ENCODE peak calls at places on chromosomes 7 and 10, in five cellular contexts. G, Z, U, W and L are unnamed samples.

GRCh38 chr10:15439381-15439837 is 68.3 kb upstream of the FAM171A1 start:
- DNase-seq in G (no peak), Z (no peak), U (peak; percentile 62), W (peak; percentile 55), L (no peak)

GRCh38 chr7:83976302-83976701 is 218.3 kb downstream of the SEMA3A start:
- DNase-seq in G (peak; percentile 74), Z (no peak), U (no peak), W (no peak), L (no peak)

GRCh38 chr10:109665321-109665720 is 258.0 kb downstream of the XPNPEP1 start:
- DNase-seq in G (no peak), Z (no peak), U (no peak), W (no peak), L (no peak)

GRCh38 chr10:91190876-91191580 is 29.4 kb upstream of the PCGF5 start:
- DNase-seq in G (peak; percentile 37), Z (no peak), U (no peak), W (no peak), L (no peak)

GRCh38 chr7:75758491-75758890 is 13.5 kb downstream of the CCL26 start:
- DNase-seq in G (no peak), Z (no peak), U (no peak), W (no peak), L (no peak)

GRCh38 chr7:105677395-105677701 is 96.1 kb upstream of the EFCAB10 start:
- DNase-seq in G (no peak), Z (peak; percentile 33), U (no peak), W (no peak), L (no peak)

GRCh38 chr7:112395893-112396292 is 54.4 kb upstream of the IFRD1 start:
- DNase-seq in G (no peak), Z (no peak), U (no peak), W (no peak), L (no peak)

GRCh38 chr10:12228851-12229250 is 32.9 kb downstream of the CDC123 start:
- DNase-seq in G (no peak), Z (no peak), U (no peak), W (no peak), L (no peak)

GRCh38 chr10:133391761-133392518 is 2.0 kb upstream of the MTG1 start:
- DNase-seq in G (no peak), Z (no peak), U (no peak), W (no peak), L (peak; percentile 34)

GRCh38 chr10:36349445-36350063 is 707.5 kb upstream of the FZD8 start:
- DNase-seq in G (no peak), Z (no peak), U (no peak), W (no peak), L (no peak)

GRCh38 chr10:113221756-113222168 is 271.7 kb downstream of the TCF7L2 start:
- DNase-seq in G (peak; percentile 22), Z (no peak), U (no peak), W (no peak), L (no peak)

GRCh38 chr10:77285529-77286182 is 352.0 kb downstream of the KCNMA1 start:
- DNase-seq in G (no peak), Z (no peak), U (no peak), W (no peak), L (no peak)

GRCh38 chr10:52883996-52884871 is 111.7 kb upstream of the MBL2 start:
- DNase-seq in G (peak; percentile 100), Z (peak; percentile 37), U (no peak), W (no peak), L (peak; percentile 88)

GRCh38 chr7:155861480-155861868 is 49.2 kb upstream of the SHH start:
- DNase-seq in G (peak; percentile 29), Z (peak; percentile 16), U (no peak), W (no peak), L (no peak)

GRCh38 chr10:52682766-52683165 is 89.8 kb downstream of the MBL2 start:
- DNase-seq in G (peak; percentile 100), Z (peak; percentile 31), U (no peak), W (no peak), L (no peak)

GRCh38 chr10:101071266-101071884 is 9.6 kb downstream of the KAZALD1 start:
- DNase-seq in G (no peak), Z (no peak), U (no peak), W (no peak), L (no peak)

GRCh38 chr10:43170491-43170890 is 32.2 kb downstream of the CSGALNACT2 start:
- DNase-seq in G (peak; percentile 52), Z (no peak), U (no peak), W (no peak), L (no peak)

GRCh38 chr10:84194424-84195043 is at the start of gene CDHR1:
- DNase-seq in G (no peak), Z (peak; percentile 79), U (no peak), W (peak; percentile 37), L (peak; percentile 59)

GRCh38 chr10:114726820-114727271 is 68.8 kb upstream of the ABLIM1 start:
- DNase-seq in G (no peak), Z (no peak), U (no peak), W (no peak), L (no peak)

GRCh38 chr7:72235351-72235750 is 176.8 kb downstream of the CALN1 start:
- DNase-seq in G (no peak), Z (no peak), U (no peak), W (no peak), L (no peak)

GRCh38 chr7:65980478-65981250 is 1.3 kb downstream of the GUSB start:
- DNase-seq in G (peak; percentile 15), Z (peak; percentile 50), U (no peak), W (peak; percentile 83), L (peak; percentile 55)

GRCh38 chr7:99627513-99627912 is 10.8 kb downstream of the ZSCAN25 start:
- DNase-seq in G (no peak), Z (no peak), U (no peak), W (no peak), L (no peak)

GRCh38 chr7:99628471-99629465 is 12.0 kb downstream of the ZSCAN25 start:
- DNase-seq in G (no peak), Z (no peak), U (no peak), W (no peak), L (no peak)

GRCh38 chr7:99625321-99625720 is 8.6 kb downstream of the ZSCAN25 start:
- DNase-seq in G (no peak), Z (no peak), U (no peak), W (no peak), L (no peak)

GRCh38 chr7:99625961-99626360 is 9.2 kb downstream of the ZSCAN25 start:
- DNase-seq in G (no peak), Z (no peak), U (no peak), W (no peak), L (no peak)

GRCh38 chr7:99626661-99627060 is 9.9 kb downstream of the ZSCAN25 start:
- DNase-seq in G (no peak), Z (no peak), U (no peak), W (no peak), L (no peak)
- H3K36me3 ChIP-seq in G (peaks cover 47% of the 10 kb centered on the region), Z (peaks cover 24% of the 10 kb centered on the region), U (no peaks in the 10 kb centered on the region), W (peaks cover 10% of the 10 kb centered on the region), L (peaks cover 89% of the 10 kb centered on the region)

GRCh38 chr7:6375346-6376101 is 72.2 kb downstream of the DAGLB start:
- DNase-seq in G (peak; percentile 25), Z (no peak), U (no peak), W (no peak), L (no peak)
- H3K36me3 ChIP-seq in G (peaks cover 4% of the 10 kb centered on the region), Z (no peaks in the 10 kb centered on the region), U (no peaks in the 10 kb centered on the region), W (no peaks in the 10 kb centered on the region), L (peaks cover 37% of the 10 kb centered on the region)

DNA sequence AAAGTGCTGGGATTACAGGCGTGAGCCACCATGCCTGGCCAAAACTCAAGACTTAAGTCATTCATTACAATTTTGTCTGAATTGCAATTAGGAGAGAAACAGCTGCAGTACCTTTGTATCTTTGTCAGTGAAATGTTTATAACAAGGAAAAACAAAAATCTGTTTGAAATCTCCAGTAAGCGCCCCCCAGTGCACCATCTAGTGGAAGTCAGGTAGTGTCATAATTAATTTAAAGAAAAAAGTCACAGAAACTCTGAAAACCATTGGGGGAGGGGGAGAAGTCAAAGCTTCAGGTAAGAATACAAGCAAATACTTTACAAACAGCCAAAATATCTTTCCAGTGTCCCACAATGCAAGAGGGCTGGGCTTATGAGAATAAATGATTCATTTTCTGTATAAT is 2.8 kb downstream of the MPP7 start:
- DNase-seq in G (peak; percentile 15), Z (no peak), U (no peak), W (no peak), L (no peak)
- H3K36me3 ChIP-seq in G (no peaks in the 10 kb centered on the region), Z (no peaks in the 10 kb centered on the region), U (no peaks in the 10 kb centered on the region), W (no peaks in the 10 kb centered on the region), L (no peaks in the 10 kb centered on the region)

DNA sequence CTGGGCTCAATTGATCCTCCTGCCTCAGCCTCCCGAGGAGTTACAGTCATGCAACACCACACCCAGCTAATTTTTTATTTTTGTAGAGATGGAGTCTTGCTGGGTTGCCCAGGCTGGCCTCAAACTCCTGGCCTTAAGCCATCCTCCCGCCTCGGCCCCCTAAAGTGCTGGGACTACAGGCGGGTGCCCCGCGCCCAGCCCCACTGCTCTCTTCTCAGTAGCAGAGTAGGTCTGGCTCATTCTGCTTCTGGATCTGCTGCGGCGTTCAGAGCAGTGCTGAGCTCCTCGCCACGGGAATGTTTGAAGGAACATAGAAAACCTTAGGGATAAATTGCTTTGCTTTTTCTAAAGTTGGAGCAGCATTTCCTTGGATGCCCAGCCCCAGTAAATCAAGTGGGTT is 27.4 kb downstream of the WIPI2 start:
- DNase-seq in G (no peak), Z (no peak), U (no peak), W (no peak), L (peak; percentile 22)
- H3K36me3 ChIP-seq in G (peaks cover 23% of the 10 kb centered on the region), Z (peaks cover 13% of the 10 kb centered on the region), U (no peaks in the 10 kb centered on the region), W (no peaks in the 10 kb centered on the region), L (peaks cover 57% of the 10 kb centered on the region)

GRCh38 chr7:17336168-17336567 is 37.7 kb downstream of the AHR start:
- DNase-seq in G (no peak), Z (no peak), U (no peak), W (no peak), L (no peak)

GRCh38 chr7:17326378-17326777 is 27.9 kb downstream of the AHR start:
- DNase-seq in G (peak; percentile 69), Z (no peak), U (no peak), W (no peak), L (no peak)

GRCh38 chr7:17333227-17333626 is 34.8 kb downstream of the AHR start:
- DNase-seq in G (no peak), Z (no peak), U (no peak), W (no peak), L (no peak)

GRCh38 chr7:17331891-17332501 is 33.5 kb downstream of the AHR start:
- DNase-seq in G (no peak), Z (no peak), U (no peak), W (no peak), L (no peak)
- H3K36me3 ChIP-seq in G (peaks cover 66% of the 10 kb centered on the region), Z (no peaks in the 10 kb centered on the region), U (no peaks in the 10 kb centered on the region), W (no peaks in the 10 kb centered on the region), L (peaks cover 100% of the 10 kb centered on the region)

DNA sequence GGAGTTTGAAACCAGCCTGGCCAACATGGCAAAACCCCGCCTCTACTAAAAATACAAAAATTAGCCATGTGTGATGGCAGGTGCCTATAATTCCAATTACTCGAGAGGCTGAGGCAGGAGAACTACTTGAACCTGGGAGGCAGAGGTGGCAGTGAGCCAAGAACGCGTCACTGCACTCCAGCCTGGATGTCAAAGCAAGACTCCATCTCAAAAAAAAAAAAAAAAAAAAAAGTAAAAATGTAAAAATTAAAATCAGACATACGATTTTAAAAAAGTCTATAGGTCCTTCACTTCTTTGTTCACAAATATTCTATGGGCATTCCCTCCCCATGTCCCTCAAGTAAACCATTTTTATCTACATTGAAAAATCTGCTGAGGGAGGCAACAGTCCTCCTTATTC is 34.9 kb upstream of the TLL2 start:
- DNase-seq in G (no peak), Z (no peak), U (peak; percentile 44), W (peak; percentile 18), L (no peak)
- H3K36me3 ChIP-seq in G (peaks cover 13% of the 10 kb centered on the region), Z (peaks cover 12% of the 10 kb centered on the region), U (no peaks in the 10 kb centered on the region), W (no peaks in the 10 kb centered on the region), L (peaks cover 92% of the 10 kb centered on the region)